ENCODE peak calls at places on chromosomes 11 and 22, in six cellular contexts. N, K, H, L, P and O are unnamed samples.

GRCh38 chr22:50729391-50730012 is 8.5 kb upstream of the ACR start:
- DNase-seq in N (no peak), K (no peak), H (no peak), L (no peak), P (no peak), O (peak; percentile 30)

GRCh38 chr11:124961972-124962609 is 8.1 kb downstream of the CCDC15 start:
- DNase-seq in N (no peak), K (no peak), H (peak; percentile 35), L (peak; percentile 82), P (peak; percentile 41), O (no peak)

GRCh38 chr22:50326959-50327710 is at the start of gene DENND6B:
- DNase-seq in N (peak; percentile 76), K (peak; percentile 84), H (peak; percentile 49), L (peak; percentile 92), P (peak; percentile 76), O (peak; percentile 83)

GRCh38 chr11:2674681-2675131 is 25.1 kb downstream of the KCNQ1OT1 start:
- DNase-seq in N (peak; percentile 45), K (no peak), H (no peak), L (no peak), P (peak; percentile 16), O (no peak)

GRCh38 chr22:31945478-31945815 is 1.1 kb downstream of the YWHAH start:
- DNase-seq in N (no peak), K (no peak), H (no peak), L (peak; percentile 62), P (no peak), O (peak; percentile 26)

GRCh38 chr22:41800348-41801146 is at the start of gene CCDC134:
- DNase-seq in N (peak; percentile 90), K (peak; percentile 94), H (peak; percentile 82), L (peak; percentile 94), P (peak; percentile 86), O (peak; percentile 94)

GRCh38 chr11:126490261-126490660 is 134.8 kb downstream of the ST3GAL4 start:
- DNase-seq in N (no peak), K (no peak), H (no peak), L (no peak), P (no peak), O (no peak)

GRCh38 chr22:38760477-38761201 is 4.8 kb upstream of the SUN2 start:
- DNase-seq in N (no peak), K (no peak), H (no peak), L (no peak), P (no peak), O (no peak)

GRCh38 chr11:102318469-102318868 is 1.2 kb downstream of the BIRC3 start:
- DNase-seq in N (no peak), K (no peak), H (peak; percentile 50), L (no peak), P (no peak), O (peak; percentile 30)

GRCh38 chr11:45354976-45355705 is 69.0 kb upstream of the SYT13 start:
- DNase-seq in N (peak; percentile 91), K (peak; percentile 77), H (peak; percentile 48), L (peak; percentile 83), P (peak; percentile 60), O (peak; percentile 88)

GRCh38 chr22:35795476-35795875 is 77.8 kb downstream of the APOL5 start:
- DNase-seq in N (no peak), K (no peak), H (no peak), L (no peak), P (no peak), O (no peak)

GRCh38 chr11:16191212-16191851 is 165.0 kb downstream of the SOX6 start:
- DNase-seq in N (no peak), K (no peak), H (no peak), L (peak; percentile 43), P (no peak), O (peak; percentile 8)
- TF ChIP-seq POLR2A in N (no peak), K (no peak), H (no peak), L (no peak), P (no peak), O (no peak)

GRCh38 chr11:65388731-65389130 is 2.3 kb downstream of the FRMD8 start:
- DNase-seq in N (no peak), K (no peak), H (no peak), L (no peak), P (no peak), O (no peak)

GRCh38 chr11:65389294-65389980 is 3.0 kb downstream of the FRMD8 start:
- DNase-seq in N (no peak), K (no peak), H (no peak), L (no peak), P (no peak), O (no peak)

GRCh38 chr11:65384301-65384889 is 1.9 kb upstream of the SLC25A45 start:
- DNase-seq in N (no peak), K (no peak), H (no peak), L (no peak), P (no peak), O (no peak)

GRCh38 chr11:65383778-65384177 is 1.3 kb upstream of the SLC25A45 start:
- DNase-seq in N (no peak), K (no peak), H (no peak), L (no peak), P (no peak), O (no peak)

GRCh38 chr11:65386307-65387081 is at the start of gene FRMD8:
- DNase-seq in N (peak; percentile 93), K (peak; percentile 95), H (peak; percentile 82), L (peak; percentile 93), P (peak; percentile 90), O (peak; percentile 95)
- TF ChIP-seq POLR2A in N (peak; percentile 89), K (peak; percentile 95), H (peak; percentile 75), L (peak; percentile 88), P (peak; percentile 97), O (peak; percentile 94)

GRCh38 chr11:119337581-119338317 is 2.9 kb downstream of the C1QTNF5 start:
- DNase-seq in N (no peak), K (no peak), H (no peak), L (no peak), P (no peak), O (no peak)

GRCh38 chr11:119338318-119338890 is 2.3 kb downstream of the C1QTNF5 start:
- DNase-seq in N (no peak), K (peak; percentile 61), H (peak; percentile 82), L (peak; percentile 86), P (peak; percentile 50), O (peak; percentile 76)

GRCh38 chr11:119335091-119335654 is 846 bp downstream of the RNF26 start:
- DNase-seq in N (no peak), K (no peak), H (no peak), L (peak; percentile 62), P (no peak), O (no peak)

GRCh38 chr11:119335655-119336543 is 1.6 kb downstream of the RNF26 start:
- DNase-seq in N (no peak), K (peak; percentile 88), H (no peak), L (no peak), P (no peak), O (no peak)

GRCh38 chr11:119336744-119337469 is 2.6 kb downstream of the RNF26 start:
- DNase-seq in N (no peak), K (no peak), H (no peak), L (no peak), P (no peak), O (no peak)
- TF ChIP-seq POLR2A in N (no peak), K (no peak), H (no peak), L (no peak), P (no peak), O (no peak)

GRCh38 chr11:128522063-128522942 is 65.1 kb downstream of the ETS1 start:
- DNase-seq in N (peak; percentile 94), K (peak; percentile 97), H (peak; percentile 62), L (peak; percentile 90), P (peak; percentile 89), O (peak; percentile 96)
- TF ChIP-seq POLR2A in N (peak; percentile 83), K (peak; percentile 94), H (peak; percentile 91), L (peak; percentile 33), P (peak; percentile 92), O (peak; percentile 93)

GRCh38 chr11:118928108-118928869 is 2.6 kb upstream of the BCL9L start:
- DNase-seq in N (peak; percentile 92), K (peak; percentile 90), H (peak; percentile 91), L (peak; percentile 93), P (peak; percentile 96), O (peak; percentile 95)
- TF ChIP-seq POLR2A in N (peak; percentile 35), K (no peak), H (no peak), L (peak; percentile 32), P (peak; percentile 58), O (peak; percentile 75)

DNA sequence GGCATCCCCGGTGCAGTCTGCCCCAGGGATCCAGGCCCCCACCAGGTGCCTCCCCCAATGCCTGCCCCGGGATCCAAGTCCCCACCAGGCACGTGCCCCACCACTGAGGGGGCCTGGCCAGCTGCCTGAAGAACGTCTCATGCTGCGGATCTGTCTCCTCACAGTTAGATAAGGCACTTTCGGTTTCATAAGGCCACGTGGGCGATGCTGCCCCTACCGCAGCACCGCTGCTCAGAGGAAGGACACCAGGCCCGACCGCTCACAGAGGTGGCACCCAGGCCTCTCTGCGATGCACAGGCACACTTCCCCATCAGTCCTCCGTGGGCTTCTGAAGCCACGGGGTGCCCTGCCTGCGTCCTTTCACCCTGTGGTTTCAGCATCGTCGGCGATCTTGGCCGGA is 68.1 kb upstream of the BID start:
- DNase-seq in N (peak; percentile 85), K (peak; percentile 68), H (no peak), L (no peak), P (no peak), O (peak; percentile 62)
- TF ChIP-seq POLR2A in N (no peak), K (peak; percentile 5), H (no peak), L (no peak), P (no peak), O (no peak)

GRCh38 chr11:22458141-22458540 is 120.0 kb downstream of the SLC17A6 start:
- DNase-seq in N (no peak), K (no peak), H (no peak), L (no peak), P (no peak), O (no peak)

GRCh38 chr11:22460181-22460580 is 122.0 kb downstream of the SLC17A6 start:
- DNase-seq in N (no peak), K (no peak), H (no peak), L (no peak), P (no peak), O (no peak)

GRCh38 chr11:22459053-22459452 is 120.9 kb downstream of the SLC17A6 start:
- DNase-seq in N (no peak), K (no peak), H (no peak), L (no peak), P (no peak), O (no peak)

GRCh38 chr11:22465620-22466019 is 127.4 kb downstream of the SLC17A6 start:
- DNase-seq in N (no peak), K (no peak), H (no peak), L (no peak), P (no peak), O (no peak)

GRCh38 chr11:22461626-22462025 is 123.4 kb downstream of the SLC17A6 start:
- DNase-seq in N (no peak), K (no peak), H (no peak), L (no peak), P (no peak), O (no peak)
- TF ChIP-seq POLR2A in N (no peak), K (no peak), H (no peak), L (no peak), P (no peak), O (no peak)